ENCODE peak calls at places on chromosomes 7 and 10, in ten cellular contexts. One of them, this sample, is unnamed.

GRCh38 chr7:31076641-31077310 is 24.7 kb downstream of the ADCYAP1R1 start:
- DNase-seq in fibroblast of mammary gland: no peak
- DNase-seq in HCT116: no peak
- DNase-seq in tibial nerve: no peak
- DNase-seq in AG09309: no peak
- DNase-seq in A549: no peak
- DNase-seq in CD8-positive, alpha-beta T cell: no peak
- DNase-seq in gastrocnemius medialis: no peak
- DNase-seq in bronchial epithelial cell: no peak
- DNase-seq in DND-41: no peak
- DNase-seq in this sample: peak; percentile 72

GRCh38 chr7:54253036-54253373 is 289.2 kb upstream of the VSTM2A start:
- DNase-seq in fibroblast of mammary gland: no peak
- DNase-seq in HCT116: no peak
- DNase-seq in tibial nerve: no peak
- DNase-seq in AG09309: no peak
- DNase-seq in A549: no peak
- DNase-seq in CD8-positive, alpha-beta T cell: no peak
- DNase-seq in gastrocnemius medialis: no peak
- DNase-seq in bronchial epithelial cell: no peak
- DNase-seq in DND-41: no peak
- DNase-seq in this sample: no peak

GRCh38 chr10:33381897-33382578 is 47.6 kb upstream of the NRP1 start:
- DNase-seq in fibroblast of mammary gland: peak; percentile 98
- DNase-seq in HCT116: no peak
- DNase-seq in tibial nerve: no peak
- DNase-seq in AG09309: peak; percentile 95
- DNase-seq in A549: no peak
- DNase-seq in CD8-positive, alpha-beta T cell: no peak
- DNase-seq in gastrocnemius medialis: no peak
- DNase-seq in bronchial epithelial cell: no peak
- DNase-seq in DND-41: no peak
- DNase-seq in this sample: no peak

GRCh38 chr10:119359025-119359424 is 151.7 kb downstream of the GRK5 start:
- DNase-seq in fibroblast of mammary gland: no peak
- DNase-seq in HCT116: no peak
- DNase-seq in tibial nerve: no peak
- DNase-seq in AG09309: no peak
- DNase-seq in A549: no peak
- DNase-seq in CD8-positive, alpha-beta T cell: no peak
- DNase-seq in gastrocnemius medialis: no peak
- DNase-seq in bronchial epithelial cell: no peak
- DNase-seq in DND-41: no peak
- DNase-seq in this sample: no peak

GRCh38 chr7:543790-544527 is 24.3 kb upstream of the PDGFA start:
- DNase-seq in fibroblast of mammary gland: no peak
- DNase-seq in HCT116: no peak
- DNase-seq in tibial nerve: no peak
- DNase-seq in AG09309: no peak
- DNase-seq in A549: no peak
- DNase-seq in CD8-positive, alpha-beta T cell: no peak
- DNase-seq in gastrocnemius medialis: no peak
- DNase-seq in bronchial epithelial cell: no peak
- DNase-seq in DND-41: no peak
- DNase-seq in this sample: no peak

GRCh38 chr7:17401806-17402627 is 103.6 kb downstream of the AHR start:
- DNase-seq in fibroblast of mammary gland: no peak
- DNase-seq in HCT116: no peak
- DNase-seq in tibial nerve: no peak
- DNase-seq in AG09309: no peak
- DNase-seq in A549: no peak
- DNase-seq in CD8-positive, alpha-beta T cell: no peak
- DNase-seq in gastrocnemius medialis: no peak
- DNase-seq in bronchial epithelial cell: no peak
- DNase-seq in DND-41: no peak
- DNase-seq in this sample: no peak

GRCh38 chr7:132899833-132900232 is 182.1 kb downstream of the CHCHD3 start:
- DNase-seq in fibroblast of mammary gland: no peak
- DNase-seq in HCT116: no peak
- DNase-seq in tibial nerve: no peak
- DNase-seq in AG09309: no peak
- DNase-seq in A549: peak; percentile 13
- DNase-seq in CD8-positive, alpha-beta T cell: no peak
- DNase-seq in gastrocnemius medialis: no peak
- DNase-seq in bronchial epithelial cell: no peak
- DNase-seq in DND-41: no peak
- DNase-seq in this sample: no peak

GRCh38 chr10:19408924-19409323 is 360.3 kb downstream of the MALRD1 start:
- DNase-seq in fibroblast of mammary gland: no peak
- DNase-seq in HCT116: no peak
- DNase-seq in tibial nerve: no peak
- DNase-seq in AG09309: no peak
- DNase-seq in A549: no peak
- DNase-seq in CD8-positive, alpha-beta T cell: no peak
- DNase-seq in gastrocnemius medialis: no peak
- DNase-seq in bronchial epithelial cell: no peak
- DNase-seq in DND-41: no peak
- DNase-seq in this sample: no peak

GRCh38 chr10:33115720-33116119 is 157.7 kb upstream of the ITGB1 start:
- DNase-seq in fibroblast of mammary gland: peak; percentile 51
- DNase-seq in HCT116: no peak
- DNase-seq in tibial nerve: no peak
- DNase-seq in AG09309: no peak
- DNase-seq in A549: peak; percentile 31
- DNase-seq in CD8-positive, alpha-beta T cell: no peak
- DNase-seq in gastrocnemius medialis: no peak
- DNase-seq in bronchial epithelial cell: peak; percentile 75
- DNase-seq in DND-41: no peak
- DNase-seq in this sample: no peak

GRCh38 chr7:128361463-128362441 is at the start of gene PRRT4:
- DNase-seq in fibroblast of mammary gland: no peak
- DNase-seq in HCT116: no peak
- DNase-seq in tibial nerve: no peak
- DNase-seq in AG09309: no peak
- DNase-seq in A549: peak; percentile 45
- DNase-seq in CD8-positive, alpha-beta T cell: peak; percentile 43
- DNase-seq in gastrocnemius medialis: no peak
- DNase-seq in bronchial epithelial cell: no peak
- DNase-seq in DND-41: peak; percentile 50
- DNase-seq in this sample: peak; percentile 87

GRCh38 chr10:67098460-67098859 is 172.6 kb downstream of the LRRTM3 start:
- DNase-seq in fibroblast of mammary gland: no peak
- DNase-seq in HCT116: no peak
- DNase-seq in tibial nerve: no peak
- DNase-seq in AG09309: no peak
- DNase-seq in A549: no peak
- DNase-seq in CD8-positive, alpha-beta T cell: no peak
- DNase-seq in gastrocnemius medialis: no peak
- DNase-seq in bronchial epithelial cell: no peak
- DNase-seq in DND-41: no peak
- DNase-seq in this sample: no peak

GRCh38 chr7:135235841-135236240 is 2.2 kb downstream of the STRA8 start:
- DNase-seq in fibroblast of mammary gland: no peak
- DNase-seq in HCT116: no peak
- DNase-seq in tibial nerve: no peak
- DNase-seq in AG09309: no peak
- DNase-seq in A549: no peak
- DNase-seq in CD8-positive, alpha-beta T cell: no peak
- DNase-seq in gastrocnemius medialis: no peak
- DNase-seq in bronchial epithelial cell: no peak
- DNase-seq in DND-41: no peak
- DNase-seq in this sample: no peak

GRCh38 chr7:140312141-140312846 is 86.0 kb downstream of the SLC37A3 start:
- DNase-seq in fibroblast of mammary gland: no peak
- DNase-seq in HCT116: no peak
- DNase-seq in tibial nerve: no peak
- DNase-seq in AG09309: no peak
- DNase-seq in A549: no peak
- DNase-seq in CD8-positive, alpha-beta T cell: no peak
- DNase-seq in gastrocnemius medialis: no peak
- DNase-seq in bronchial epithelial cell: no peak
- DNase-seq in DND-41: no peak
- DNase-seq in this sample: no peak

GRCh38 chr7:32564542-32564941 is 69.3 kb downstream of the AVL9 start:
- DNase-seq in fibroblast of mammary gland: no peak
- DNase-seq in HCT116: no peak
- DNase-seq in tibial nerve: no peak
- DNase-seq in AG09309: no peak
- DNase-seq in A549: peak; percentile 21
- DNase-seq in CD8-positive, alpha-beta T cell: no peak
- DNase-seq in gastrocnemius medialis: no peak
- DNase-seq in bronchial epithelial cell: no peak
- DNase-seq in DND-41: no peak
- DNase-seq in this sample: no peak

GRCh38 chr7:108114117-108114841 is 15.9 kb downstream of the LAMB4 start:
- DNase-seq in fibroblast of mammary gland: no peak
- DNase-seq in HCT116: peak; percentile 39
- DNase-seq in tibial nerve: no peak
- DNase-seq in AG09309: no peak
- DNase-seq in A549: peak; percentile 35
- DNase-seq in CD8-positive, alpha-beta T cell: no peak
- DNase-seq in gastrocnemius medialis: no peak
- DNase-seq in bronchial epithelial cell: peak; percentile 43
- DNase-seq in DND-41: no peak
- DNase-seq in this sample: no peak

DNA sequence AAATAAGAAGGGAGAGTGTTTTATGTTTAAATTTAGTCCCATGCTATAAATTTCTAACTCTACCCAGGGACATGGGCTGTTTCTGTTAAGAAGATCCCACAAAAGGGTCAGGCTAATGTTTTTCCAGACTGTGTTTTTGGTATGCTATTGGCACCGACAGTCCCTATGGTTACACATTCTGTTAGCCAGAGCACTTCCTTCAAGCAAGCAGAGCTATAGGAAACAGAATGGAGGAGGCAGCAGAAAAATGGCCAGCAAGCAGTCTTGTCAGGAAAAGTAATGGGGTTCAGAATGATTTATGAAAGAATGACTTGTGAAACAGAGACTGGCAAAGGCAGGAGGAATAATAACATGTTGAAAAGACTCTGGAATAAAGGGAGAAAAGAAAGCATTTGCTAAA is 44.8 kb upstream of the PHYHIPL start:
- DNase-seq in fibroblast of mammary gland: no peak
- DNase-seq in HCT116: no peak
- DNase-seq in tibial nerve: no peak
- DNase-seq in AG09309: no peak
- DNase-seq in A549: no peak
- DNase-seq in CD8-positive, alpha-beta T cell: no peak
- DNase-seq in gastrocnemius medialis: no peak
- DNase-seq in bronchial epithelial cell: no peak
- DNase-seq in DND-41: no peak
- DNase-seq in this sample: no peak
- H3K4me3 ChIP-seq in fibroblast of mammary gland: no peak overlapping the region
- H3K4me3 ChIP-seq in HCT116: no peak overlapping the region
- H3K4me3 ChIP-seq in tibial nerve: no peak overlapping the region
- H3K4me3 ChIP-seq in AG09309: no peak overlapping the region
- H3K4me3 ChIP-seq in A549: no peak overlapping the region
- H3K4me3 ChIP-seq in CD8-positive, alpha-beta T cell: no peak overlapping the region
- H3K4me3 ChIP-seq in gastrocnemius medialis: no peak overlapping the region
- H3K4me3 ChIP-seq in bronchial epithelial cell: no peak overlapping the region
- H3K4me3 ChIP-seq in DND-41: no peak overlapping the region
- H3K4me3 ChIP-seq in this sample: no peak overlapping the region

GRCh38 chr7:158821173-158822021 is 7.9 kb downstream of the ESYT2 start:
- DNase-seq in fibroblast of mammary gland: peak; percentile 90
- DNase-seq in HCT116: peak; percentile 90
- DNase-seq in tibial nerve: peak; percentile 46
- DNase-seq in AG09309: peak; percentile 37
- DNase-seq in A549: peak; percentile 81
- DNase-seq in CD8-positive, alpha-beta T cell: peak; percentile 25
- DNase-seq in gastrocnemius medialis: no peak
- DNase-seq in bronchial epithelial cell: peak; percentile 87
- DNase-seq in DND-41: peak; percentile 44
- DNase-seq in this sample: no peak
- H3K4me3 ChIP-seq in fibroblast of mammary gland: peak overlapping the region; percentile 6
- H3K4me3 ChIP-seq in HCT116: peak overlapping the region; percentile 29
- H3K4me3 ChIP-seq in tibial nerve: no peak overlapping the region
- H3K4me3 ChIP-seq in AG09309: no peak overlapping the region
- H3K4me3 ChIP-seq in A549: peak overlapping the region; percentile 35
- H3K4me3 ChIP-seq in CD8-positive, alpha-beta T cell: peak overlapping the region; percentile 47
- H3K4me3 ChIP-seq in gastrocnemius medialis: no peak overlapping the region
- H3K4me3 ChIP-seq in bronchial epithelial cell: no peak overlapping the region
- H3K4me3 ChIP-seq in DND-41: no peak overlapping the region
- H3K4me3 ChIP-seq in this sample: no peak overlapping the region

DNA sequence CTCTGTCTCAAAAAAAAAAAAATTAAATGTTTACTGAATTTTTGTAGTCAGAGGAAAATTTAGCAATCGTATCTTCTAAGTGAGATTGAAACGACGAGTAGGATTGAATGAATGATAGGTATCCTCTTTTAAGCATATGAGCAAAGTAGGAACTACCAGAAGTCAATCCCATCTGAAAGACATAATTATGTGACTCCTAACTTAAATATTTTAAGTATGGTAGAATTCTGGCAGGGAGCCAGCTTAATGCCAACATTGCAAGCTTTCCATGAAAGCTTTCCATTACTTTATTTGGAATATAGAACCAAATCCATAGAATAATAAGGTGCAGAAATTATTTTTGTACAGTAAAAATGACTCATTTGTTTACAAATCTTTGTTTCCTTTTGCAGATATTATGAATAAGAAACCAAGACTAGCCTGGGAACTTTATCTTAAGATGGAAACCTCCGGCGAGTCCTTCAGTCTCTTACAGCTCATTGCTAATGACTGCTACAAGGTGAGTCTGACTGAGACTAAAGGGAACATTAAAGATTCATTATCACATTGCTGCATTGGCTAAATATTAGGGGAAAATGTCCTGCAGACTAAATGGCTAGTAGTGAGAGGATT is 50.2 kb upstream of the UBN2 start:
- DNase-seq in fibroblast of mammary gland: peak; percentile 3
- DNase-seq in HCT116: no peak
- DNase-seq in tibial nerve: no peak
- DNase-seq in AG09309: no peak
- DNase-seq in A549: no peak
- DNase-seq in CD8-positive, alpha-beta T cell: no peak
- DNase-seq in gastrocnemius medialis: no peak
- DNase-seq in bronchial epithelial cell: peak; percentile 47
- DNase-seq in DND-41: no peak
- DNase-seq in this sample: no peak
- H3K4me3 ChIP-seq in fibroblast of mammary gland: no peak overlapping the region
- H3K4me3 ChIP-seq in HCT116: no peak overlapping the region
- H3K4me3 ChIP-seq in tibial nerve: no peak overlapping the region
- H3K4me3 ChIP-seq in AG09309: no peak overlapping the region
- H3K4me3 ChIP-seq in A549: no peak overlapping the region
- H3K4me3 ChIP-seq in CD8-positive, alpha-beta T cell: no peak overlapping the region
- H3K4me3 ChIP-seq in gastrocnemius medialis: no peak overlapping the region
- H3K4me3 ChIP-seq in bronchial epithelial cell: no peak overlapping the region
- H3K4me3 ChIP-seq in DND-41: no peak overlapping the region
- H3K4me3 ChIP-seq in this sample: no peak overlapping the region

DNA sequence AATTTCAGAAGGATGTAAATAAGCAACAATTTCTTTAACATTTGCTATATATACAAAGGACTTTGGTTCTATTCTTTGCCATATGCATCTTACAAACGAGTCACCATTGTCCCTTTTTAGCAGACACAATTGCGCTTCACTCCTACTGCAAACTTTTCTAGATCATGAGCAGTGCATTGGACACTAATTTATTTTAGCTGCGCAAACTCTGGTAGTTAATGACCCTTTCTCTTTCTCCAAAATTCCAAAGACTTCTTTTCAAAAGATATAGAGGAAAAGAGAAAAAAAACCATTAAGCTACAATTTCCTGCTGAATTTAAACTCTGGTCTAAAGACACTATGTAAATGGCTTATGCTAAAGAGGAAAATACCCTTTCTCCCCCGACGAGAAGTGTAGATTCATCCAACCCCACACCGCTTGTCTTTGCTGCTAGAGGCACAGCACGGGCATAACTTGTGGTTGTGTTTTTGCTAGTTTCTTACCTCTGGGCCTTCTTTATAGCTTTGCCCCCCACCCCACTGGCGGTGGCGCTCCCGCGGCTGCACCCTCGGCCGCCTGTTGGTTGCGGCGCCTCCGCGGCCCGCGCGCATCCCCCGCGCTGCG is 84.0 kb downstream of the SNX10 start:
- DNase-seq in fibroblast of mammary gland: no peak
- DNase-seq in HCT116: no peak
- DNase-seq in tibial nerve: no peak
- DNase-seq in AG09309: no peak
- DNase-seq in A549: no peak
- DNase-seq in CD8-positive, alpha-beta T cell: no peak
- DNase-seq in gastrocnemius medialis: no peak
- DNase-seq in bronchial epithelial cell: no peak
- DNase-seq in DND-41: no peak
- DNase-seq in this sample: no peak
- H3K4me3 ChIP-seq in fibroblast of mammary gland: no peak overlapping the region
- H3K4me3 ChIP-seq in HCT116: no peak overlapping the region
- H3K4me3 ChIP-seq in tibial nerve: peak overlapping the region; percentile 1
- H3K4me3 ChIP-seq in AG09309: no peak overlapping the region
- H3K4me3 ChIP-seq in A549: peak overlapping the region; percentile 59
- H3K4me3 ChIP-seq in CD8-positive, alpha-beta T cell: no peak overlapping the region
- H3K4me3 ChIP-seq in gastrocnemius medialis: peak overlapping the region; percentile 3
- H3K4me3 ChIP-seq in bronchial epithelial cell: peak overlapping the region; percentile 38
- H3K4me3 ChIP-seq in DND-41: no peak overlapping the region
- H3K4me3 ChIP-seq in this sample: peak overlapping the region; percentile 62